ENCODE peak calls at places on chromosomes 5 and 9, in five cellular contexts. U, K, Q, E and M are unnamed samples.

GRCh38 chr9:27474350-27474749 is 49.7 kb upstream of the IFNK start:
- DNase-seq in U (no peak), K (no peak), Q (no peak), E (no peak), M (no peak)

GRCh38 chr9:6864102-6864501 is 106.3 kb downstream of the KDM4C start:
- DNase-seq in U (no peak), K (no peak), Q (no peak), E (no peak), M (no peak)

GRCh38 chr5:128341056-128341455 is 197.0 kb downstream of the FBN2 start:
- DNase-seq in U (no peak), K (peak), Q (no peak), E (no peak), M (peak)

GRCh38 chr9:113995963-113996362 is 82.1 kb downstream of the AMBP start:
- DNase-seq in U (no peak), K (no peak), Q (no peak), E (peak), M (no peak)

GRCh38 chr5:168227973-168228615 is 63.4 kb upstream of the WWC1 start:
- DNase-seq in U (no peak), K (no peak), Q (no peak), E (no peak), M (no peak)

GRCh38 chr5:108615216-108615615 is 132.5 kb upstream of the FER start:
- DNase-seq in U (no peak), K (no peak), Q (no peak), E (no peak), M (no peak)

GRCh38 chr5:10507575-10508024 is 56.3 kb upstream of the ANKRD33B start:
- DNase-seq in U (peak), K (peak), Q (no peak), E (no peak), M (peak)

GRCh38 chr5:1374680-1375055 is 29.8 kb upstream of the CLPTM1L start:
- DNase-seq in U (no peak), K (no peak), Q (no peak), E (no peak), M (no peak)

GRCh38 chr5:69525490-69525889 is 32.9 kb downstream of the OCLN start:
- DNase-seq in U (no peak), K (peak), Q (no peak), E (no peak), M (no peak)

GRCh38 chr5:180250329-180250728 is 41.3 kb upstream of the RASGEF1C start:
- DNase-seq in U (no peak), K (no peak), Q (no peak), E (no peak), M (no peak)

GRCh38 chr9:85898288-85898802 is 42.6 kb upstream of the NAA35 start:
- DNase-seq in U (no peak), K (no peak), Q (no peak), E (no peak), M (no peak)

GRCh38 chr5:150945947-150946346 is 41.2 kb upstream of the ZNF300 start:
- DNase-seq in U (no peak), K (no peak), Q (no peak), E (no peak), M (no peak)